ENCODE peak calls at places on chromosomes 11 and 22, in four cellular contexts. A is neural crest cell, Q is dermis microvascular lymphatic vessel endothelial cell, R is T-helper 1 cell. S is an unnamed sample.

GRCh38 chr11:102323542-102324261 is 6.4 kb downstream of the BIRC3 start:
- DNase-seq in A (no peak), R (no peak), Q (no peak), S (no peak)

GRCh38 chr11:74877132-74877531 is 71.8 kb downstream of the XRRA1 start:
- DNase-seq in Q (no peak), A (no peak), R (no peak), S (no peak)

GRCh38 chr11:94511932-94512781 is at the start of gene C11orf97:
- DNase-seq in A (peak; percentile 62), R (peak; percentile 21), Q (no peak), S (no peak)

GRCh38 chr11:34909955-34910354 is 6.2 kb downstream of the APIP start:
- DNase-seq in R (no peak), A (no peak), Q (no peak), S (no peak)

GRCh38 chr22:32334640-32335365 is 22.9 kb upstream of the RFPL3 start:
- DNase-seq in A (no peak), Q (no peak), R (no peak), S (no peak)

GRCh38 chr22:25367756-25368155 is 148.3 kb downstream of the CRYBB2 start:
- DNase-seq in A (no peak), R (no peak), Q (no peak), S (no peak)

GRCh38 chr11:94926698-94927237 is 46.6 kb downstream of the CWC15 start:
- DNase-seq in A (peak; percentile 47), Q (no peak), R (no peak), S (no peak)

GRCh38 chr11:117385471-117385870 is 57.8 kb downstream of the CEP164 start:
- DNase-seq in Q (no peak), R (no peak), A (no peak), S (no peak)

GRCh38 chr11:111633756-111634362 is 31.6 kb downstream of the SIK2 start:
- DNase-seq in R (no peak), Q (no peak), A (no peak), S (no peak)

GRCh38 chr11:133134561-133135173 is 397.6 kb downstream of the OPCML start:
- DNase-seq in A (peak; percentile 70), Q (peak; percentile 18), R (no peak), S (no peak)

GRCh38 chr11:116579857-116580727 is 192.7 kb downstream of the BUD13 start:
- DNase-seq in A (peak; percentile 14), Q (no peak), R (no peak), S (no peak)

GRCh38 chr11:68373810-68374501 is 61.6 kb downstream of the LRP5 start:
- DNase-seq in A (peak; percentile 56), Q (no peak), R (no peak), S (no peak)

GRCh38 chr11:35622070-35622469 is 3.8 kb downstream of the FJX1 start:
- DNase-seq in A (no peak), Q (no peak), R (no peak), S (no peak)

GRCh38 chr11:45091563-45092392 is 54.7 kb upstream of the PRDM11 start:
- DNase-seq in Q (no peak), A (no peak), R (no peak), S (no peak)